ENCODE peak calls at places on chromosomes 16 and 17, in seven cellular contexts. C is uterus, R is stomach, O is A549, P is breast epithelium, V is prostate gland, N is IMR-90. W is an unnamed sample.

GRCh38 chr16:86823125-86823524 is 244.8 kb downstream of the FOXL1 start:
- DNase-seq in C (no peak), R (no peak), O (no peak), P (no peak), V (no peak), N (no peak), W (no peak)

GRCh38 chr16:87780385-87780989 is 14.7 kb upstream of the KLHDC4 start:
- DNase-seq in C (no peak), R (peak; percentile 34), O (no peak), P (no peak), V (no peak), N (peak; percentile 38), W (peak; percentile 54)

GRCh38 chr17:58968662-58969061 is 138.0 kb downstream of the TRIM37 start:
- DNase-seq in C (no peak), R (no peak), O (no peak), P (no peak), V (no peak), N (peak; percentile 12), W (no peak)

GRCh38 chr16:9844361-9844760 is 337.9 kb downstream of the GRIN2A start:
- DNase-seq in C (no peak), R (no peak), O (no peak), P (no peak), V (no peak), N (no peak), W (no peak)

GRCh38 chr17:66959641-66960375 is 4.7 kb upstream of the CACNG4 start:
- DNase-seq in C (no peak), R (no peak), O (no peak), P (no peak), V (no peak), N (no peak), W (no peak)

GRCh38 chr17:56918916-56919315 is 5.1 kb upstream of the TRIM25 start:
- DNase-seq in C (no peak), R (no peak), O (no peak), P (no peak), V (no peak), N (no peak), W (no peak)

GRCh38 chr16:73298562-73298961 is 250.6 kb upstream of the ZFHX3 start:
- DNase-seq in C (no peak), R (no peak), O (no peak), P (no peak), V (no peak), N (peak; percentile 61), W (no peak)

GRCh38 chr17:67500677-67501300 is 123.7 kb downstream of the PITPNC1 start:
- DNase-seq in C (no peak), R (no peak), O (no peak), P (no peak), V (no peak), N (no peak), W (no peak)

GRCh38 chr17:17353625-17354484 is 50.7 kb downstream of the NT5M start:
- DNase-seq in C (no peak), R (no peak), O (no peak), P (peak; percentile 28), V (no peak), N (no peak), W (no peak)

GRCh38 chr17:15261063-15261817 is 3.9 kb downstream of the PMP22 start:
- DNase-seq in C (peak; percentile 64), R (peak; percentile 36), O (peak; percentile 87), P (peak; percentile 73), V (no peak), N (peak; percentile 60), W (peak; percentile 73)

GRCh38 chr16:81384006-81384405 is 60.6 kb upstream of the CMIP start:
- DNase-seq in C (no peak), R (no peak), O (no peak), P (no peak), V (peak; percentile 24), N (peak; percentile 12), W (no peak)

GRCh38 chr17:67223924-67224323 is 21.1 kb downstream of the HELZ start:
- DNase-seq in C (no peak), R (no peak), O (peak; percentile 41), P (no peak), V (no peak), N (no peak), W (no peak)

GRCh38 chr16:56356276-56357241 is 68.8 kb downstream of the AMFR start:
- DNase-seq in C (peak; percentile 73), R (peak; percentile 82), O (peak; percentile 91), P (peak; percentile 79), V (peak; percentile 72), N (peak; percentile 88), W (peak; percentile 76)

GRCh38 chr16:50371936-50372595 is 3.3 kb upstream of the BRD7 start:
- DNase-seq in C (no peak), R (no peak), O (no peak), P (no peak), V (no peak), N (no peak), W (no peak)

GRCh38 chr17:41814195-41814594 is 1.4 kb downstream of the FKBP10 start:
- DNase-seq in C (no peak), R (no peak), O (no peak), P (no peak), V (no peak), N (peak; percentile 36), W (no peak)

GRCh38 chr17:66343531-66344078 is 41.2 kb downstream of the PRKCA start:
- DNase-seq in C (no peak), R (no peak), O (no peak), P (no peak), V (no peak), N (no peak), W (no peak)

GRCh38 chr16:68244903-68245853 is at the start of gene PLA2G15:
- DNase-seq in C (peak; percentile 96), R (peak; percentile 96), O (peak; percentile 89), P (peak; percentile 97), V (peak; percentile 95), N (peak; percentile 94), W (peak; percentile 98)

GRCh38 chr16:10878328-10878643 is 1.3 kb downstream of the CIITA start:
- DNase-seq in C (no peak), R (no peak), O (no peak), P (peak; percentile 51), V (no peak), N (no peak), W (no peak)

GRCh38 chr17:67620636-67621035 is 97.1 kb upstream of the NOL11 start:
- DNase-seq in C (no peak), R (no peak), O (no peak), P (no peak), V (no peak), N (no peak), W (no peak)

GRCh38 chr17:40564883-40565744 is at the start of gene CCR7:
- DNase-seq in C (no peak), R (peak; percentile 15), O (no peak), P (no peak), V (no peak), N (no peak), W (no peak)

GRCh38 chr17:67055811-67056745 is 11.7 kb downstream of the CACNG1 start:
- DNase-seq in C (no peak), R (no peak), O (no peak), P (peak; percentile 36), V (peak; percentile 67), N (no peak), W (no peak)

GRCh38 chr16:46911650-46912049 is 27.5 kb downstream of the GPT2 start:
- DNase-seq in C (no peak), R (no peak), O (no peak), P (no peak), V (peak; percentile 54), N (no peak), W (no peak)

GRCh38 chr17:55830699-55831098 is 79.8 kb downstream of the PCTP start:
- DNase-seq in C (no peak), R (no peak), O (no peak), P (no peak), V (no peak), N (no peak), W (no peak)

GRCh38 chr17:5921919-5922318 is 148.3 kb upstream of the WSCD1 start:
- DNase-seq in C (no peak), R (no peak), O (peak; percentile 25), P (no peak), V (no peak), N (no peak), W (no peak)

GRCh38 chr16:28130099-28131088 is 66.9 kb upstream of the GSG1L start:
- DNase-seq in C (no peak), R (no peak), O (no peak), P (no peak), V (no peak), N (no peak), W (no peak)

DNA sequence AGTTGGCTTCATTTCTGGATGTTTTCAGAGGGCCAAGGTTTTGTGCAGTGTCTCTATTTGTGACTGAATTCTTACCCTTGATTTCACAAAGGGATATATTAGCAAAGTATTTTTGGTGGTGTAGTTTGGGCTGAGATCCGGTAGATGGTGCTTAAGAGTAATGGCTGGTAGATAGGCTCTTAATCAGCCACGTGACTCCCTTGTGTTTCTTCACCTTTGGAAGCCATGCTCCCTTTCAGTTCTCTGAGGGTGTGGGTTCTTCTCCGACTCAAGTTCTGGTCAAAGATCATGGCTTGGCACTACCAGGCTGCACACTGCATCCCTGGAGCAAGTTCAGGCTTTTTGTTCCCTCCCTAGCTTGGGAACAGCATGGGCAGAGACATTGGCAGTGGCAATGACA is 887.3 kb downstream of the CDH8 start:
- DNase-seq in C (no peak), R (no peak), O (no peak), P (no peak), V (no peak), N (no peak), W (no peak)
- TF ChIP-seq CTCF in C (no peak), R (no peak), O (no peak), P (no peak), V (no peak), N (no peak), W (no peak)

DNA sequence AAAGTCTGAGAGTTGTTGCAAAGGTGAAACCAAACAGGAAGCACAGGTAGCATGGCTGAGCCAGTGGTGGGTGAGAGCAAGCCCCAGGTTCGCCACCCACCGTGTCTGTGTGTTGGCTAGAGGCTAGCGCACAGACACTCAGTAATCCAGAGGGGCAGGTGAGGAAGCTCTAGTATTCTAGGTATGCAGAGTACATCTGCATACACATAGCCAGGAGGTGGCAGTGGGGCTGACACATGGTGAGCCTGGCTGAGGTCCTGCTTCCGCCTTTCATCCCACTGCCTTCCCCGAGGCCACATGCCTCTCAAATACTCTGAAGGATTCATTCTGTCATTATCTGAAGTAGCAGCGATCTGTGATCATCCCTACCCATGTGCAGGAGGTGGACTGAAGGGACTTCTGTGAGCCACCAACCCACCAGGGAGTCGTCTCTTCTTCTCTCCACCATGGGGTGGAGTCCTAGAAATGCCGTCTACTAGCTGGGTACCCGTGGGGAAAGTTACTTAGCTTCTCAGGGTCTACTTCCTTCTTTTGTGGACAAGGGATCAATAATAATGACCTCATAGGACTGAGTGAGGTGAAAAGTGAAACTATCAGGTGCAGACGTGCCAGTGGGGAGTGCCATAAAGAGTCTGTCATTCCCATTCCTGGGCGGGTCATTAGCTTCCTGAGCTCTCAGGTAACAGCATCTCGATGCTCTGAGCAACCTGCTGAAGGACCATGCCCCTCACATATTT is 36.0 kb upstream of the ICAM2 start:
- DNase-seq in C (no peak), R (no peak), O (no peak), P (no peak), V (no peak), N (no peak), W (no peak)
- TF ChIP-seq POLR2A in C (no peak), R (no peak), O (no peak), P (no peak), V (no peak), N (no peak), W (no peak)

GRCh38 chr17:303161-303560 is 49.4 kb downstream of the RPH3AL start:
- DNase-seq in C (no peak), R (no peak), O (no peak), P (no peak), V (no peak), N (no peak), W (peak; percentile 5)
- TF ChIP-seq CTCF in C (no peak), R (no peak), O (no peak), P (no peak), V (no peak), N (no peak), W (no peak)

GRCh38 chr16:2527071-2527783 is 4.0 kb downstream of the CEMP1 start:
- DNase-seq in C (no peak), R (no peak), O (no peak), P (no peak), V (no peak), N (no peak), W (no peak)
- TF ChIP-seq POLR2A in C (no peak), R (no peak), O (no peak), P (no peak), V (no peak), N (no peak), W (no peak)

W was measured in heart left ventricle.